ENCODE peak calls at places on chromosomes 1 and 21, in seven cellular contexts. One of them, this sample, is unnamed.

GRCh38 chr1:234140388-234140787 is 232.9 kb upstream of the COA6 start:
- DNase-seq in Calu3: no peak
- DNase-seq in uterus: no peak
- DNase-seq in GM12865: no peak
- DNase-seq in fibroblast of lung: no peak
- DNase-seq in CD8-positive, alpha-beta T cell: no peak
- DNase-seq in retinal pigment epithelial cell: no peak
- DNase-seq in this sample: no peak

GRCh38 chr1:243475966-243476365 is 220.1 kb downstream of the SDCCAG8 start:
- DNase-seq in Calu3: no peak
- DNase-seq in CD8-positive, alpha-beta T cell: no peak
- DNase-seq in uterus: no peak
- DNase-seq in retinal pigment epithelial cell: no peak
- DNase-seq in GM12865: no peak
- DNase-seq in fibroblast of lung: peak
- DNase-seq in this sample: no peak

GRCh38 chr1:196403803-196404690 is 204.2 kb downstream of the KCNT2 start:
- DNase-seq in retinal pigment epithelial cell: peak
- DNase-seq in Calu3: no peak
- DNase-seq in CD8-positive, alpha-beta T cell: no peak
- DNase-seq in uterus: no peak
- DNase-seq in fibroblast of lung: no peak
- DNase-seq in GM12865: no peak
- DNase-seq in this sample: no peak

GRCh38 chr1:30335389-30335996 is 387.9 kb downstream of the MATN1 start:
- DNase-seq in retinal pigment epithelial cell: no peak
- DNase-seq in GM12865: no peak
- DNase-seq in fibroblast of lung: no peak
- DNase-seq in CD8-positive, alpha-beta T cell: no peak
- DNase-seq in uterus: no peak
- DNase-seq in Calu3: no peak
- DNase-seq in this sample: no peak

GRCh38 chr1:239368436-239369109 is 17.8 kb upstream of the CHRM3 start:
- DNase-seq in GM12865: no peak
- DNase-seq in Calu3: peak
- DNase-seq in CD8-positive, alpha-beta T cell: no peak
- DNase-seq in retinal pigment epithelial cell: no peak
- DNase-seq in uterus: no peak
- DNase-seq in fibroblast of lung: no peak
- DNase-seq in this sample: no peak

GRCh38 chr1:228263636-228264035 is 55.8 kb downstream of the OBSCN start:
- DNase-seq in uterus: no peak
- DNase-seq in Calu3: no peak
- DNase-seq in retinal pigment epithelial cell: no peak
- DNase-seq in GM12865: no peak
- DNase-seq in fibroblast of lung: no peak
- DNase-seq in CD8-positive, alpha-beta T cell: no peak
- DNase-seq in this sample: no peak

GRCh38 chr1:206037521-206037920 is 13.8 kb upstream of the CTSE start:
- DNase-seq in fibroblast of lung: no peak
- DNase-seq in CD8-positive, alpha-beta T cell: no peak
- DNase-seq in GM12865: no peak
- DNase-seq in retinal pigment epithelial cell: no peak
- DNase-seq in Calu3: no peak
- DNase-seq in uterus: no peak
- DNase-seq in this sample: no peak

GRCh38 chr1:8663915-8664331 is 153.5 kb downstream of the RERE start:
- DNase-seq in retinal pigment epithelial cell: no peak
- DNase-seq in Calu3: peak
- DNase-seq in CD8-positive, alpha-beta T cell: no peak
- DNase-seq in fibroblast of lung: peak
- DNase-seq in GM12865: peak
- DNase-seq in uterus: peak
- DNase-seq in this sample: no peak

GRCh38 chr1:58592521-58593134 is 15.6 kb upstream of the TACSTD2 start:
- DNase-seq in retinal pigment epithelial cell: peak
- DNase-seq in Calu3: peak
- DNase-seq in GM12865: no peak
- DNase-seq in CD8-positive, alpha-beta T cell: no peak
- DNase-seq in fibroblast of lung: peak
- DNase-seq in uterus: peak
- DNase-seq in this sample: peak

GRCh38 chr1:25484096-25484495 is 53.4 kb downstream of the MACO1 start:
- DNase-seq in retinal pigment epithelial cell: no peak
- DNase-seq in CD8-positive, alpha-beta T cell: no peak
- DNase-seq in GM12865: no peak
- DNase-seq in Calu3: no peak
- DNase-seq in uterus: peak
- DNase-seq in fibroblast of lung: no peak
- DNase-seq in this sample: no peak

GRCh38 chr1:25971044-25971881 is 26.6 kb downstream of the PAFAH2 start:
- DNase-seq in uterus: no peak
- DNase-seq in fibroblast of lung: no peak
- DNase-seq in retinal pigment epithelial cell: no peak
- DNase-seq in Calu3: no peak
- DNase-seq in CD8-positive, alpha-beta T cell: no peak
- DNase-seq in GM12865: peak
- DNase-seq in this sample: no peak

GRCh38 chr1:27521336-27522147 is 31.6 kb upstream of the WASF2 start:
- DNase-seq in retinal pigment epithelial cell: no peak
- DNase-seq in CD8-positive, alpha-beta T cell: peak
- DNase-seq in Calu3: no peak
- DNase-seq in GM12865: no peak
- DNase-seq in fibroblast of lung: no peak
- DNase-seq in uterus: no peak
- DNase-seq in this sample: no peak

GRCh38 chr1:44827197-44828002 is 15.7 kb downstream of the PTCH2 start:
- DNase-seq in uterus: no peak
- DNase-seq in retinal pigment epithelial cell: no peak
- DNase-seq in Calu3: no peak
- DNase-seq in GM12865: no peak
- DNase-seq in CD8-positive, alpha-beta T cell: no peak
- DNase-seq in fibroblast of lung: no peak
- DNase-seq in this sample: no peak
- TF ChIP-seq CTCF in uterus: no peak
- TF ChIP-seq CTCF in retinal pigment epithelial cell: no peak
- TF ChIP-seq CTCF in Calu3: no peak
- TF ChIP-seq CTCF in GM12865: peak
- TF ChIP-seq CTCF in CD8-positive, alpha-beta T cell: no peak
- TF ChIP-seq CTCF in fibroblast of lung: no peak
- TF ChIP-seq CTCF in this sample: no peak

GRCh38 chr1:201543871-201544521 is 5.1 kb downstream of the NAV1 start:
- DNase-seq in uterus: no peak
- DNase-seq in fibroblast of lung: no peak
- DNase-seq in Calu3: no peak
- DNase-seq in GM12865: no peak
- DNase-seq in CD8-positive, alpha-beta T cell: no peak
- DNase-seq in retinal pigment epithelial cell: no peak
- DNase-seq in this sample: no peak
- TF ChIP-seq CTCF in uterus: no peak
- TF ChIP-seq CTCF in fibroblast of lung: no peak
- TF ChIP-seq CTCF in Calu3: no peak
- TF ChIP-seq CTCF in GM12865: no peak
- TF ChIP-seq CTCF in CD8-positive, alpha-beta T cell: no peak
- TF ChIP-seq CTCF in retinal pigment epithelial cell: no peak
- TF ChIP-seq CTCF in this sample: no peak

GRCh38 chr1:207581496-207582168 is 63.3 kb upstream of the CR1L start:
- DNase-seq in CD8-positive, alpha-beta T cell: no peak
- DNase-seq in GM12865: no peak
- DNase-seq in uterus: no peak
- DNase-seq in fibroblast of lung: no peak
- DNase-seq in Calu3: no peak
- DNase-seq in retinal pigment epithelial cell: no peak
- DNase-seq in this sample: no peak

GRCh38 chr1:207578796-207579435 is 66.0 kb upstream of the CR1L start:
- DNase-seq in Calu3: no peak
- DNase-seq in uterus: no peak
- DNase-seq in GM12865: no peak
- DNase-seq in fibroblast of lung: no peak
- DNase-seq in retinal pigment epithelial cell: no peak
- DNase-seq in CD8-positive, alpha-beta T cell: no peak
- DNase-seq in this sample: no peak

DNA sequence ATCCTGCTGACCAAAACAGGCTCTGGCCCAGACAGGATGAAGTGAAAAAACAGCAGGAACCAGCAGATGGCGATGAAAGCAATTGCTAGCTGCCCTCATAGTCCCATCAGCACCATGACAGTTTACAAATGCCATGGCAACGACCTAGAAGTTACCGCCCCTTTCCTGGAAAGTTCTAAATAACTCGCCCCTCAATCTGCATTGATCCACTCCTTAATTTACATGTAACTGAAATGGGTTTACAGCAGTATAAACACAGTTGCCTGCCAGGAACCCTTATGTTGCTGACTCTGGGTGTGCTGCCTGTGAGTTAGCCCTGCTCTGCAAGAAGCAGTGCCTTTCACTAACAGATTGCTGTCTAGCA is 65.5 kb upstream of the CR1L start:
- DNase-seq in retinal pigment epithelial cell: peak
- DNase-seq in Calu3: peak
- DNase-seq in CD8-positive, alpha-beta T cell: no peak
- DNase-seq in fibroblast of lung: peak
- DNase-seq in uterus: no peak
- DNase-seq in GM12865: peak
- DNase-seq in this sample: no peak
- TF ChIP-seq CTCF in retinal pigment epithelial cell: peak
- TF ChIP-seq CTCF in Calu3: peak
- TF ChIP-seq CTCF in CD8-positive, alpha-beta T cell: no peak
- TF ChIP-seq CTCF in fibroblast of lung: peak
- TF ChIP-seq CTCF in uterus: peak
- TF ChIP-seq CTCF in GM12865: peak
- TF ChIP-seq CTCF in this sample: peak

DNA sequence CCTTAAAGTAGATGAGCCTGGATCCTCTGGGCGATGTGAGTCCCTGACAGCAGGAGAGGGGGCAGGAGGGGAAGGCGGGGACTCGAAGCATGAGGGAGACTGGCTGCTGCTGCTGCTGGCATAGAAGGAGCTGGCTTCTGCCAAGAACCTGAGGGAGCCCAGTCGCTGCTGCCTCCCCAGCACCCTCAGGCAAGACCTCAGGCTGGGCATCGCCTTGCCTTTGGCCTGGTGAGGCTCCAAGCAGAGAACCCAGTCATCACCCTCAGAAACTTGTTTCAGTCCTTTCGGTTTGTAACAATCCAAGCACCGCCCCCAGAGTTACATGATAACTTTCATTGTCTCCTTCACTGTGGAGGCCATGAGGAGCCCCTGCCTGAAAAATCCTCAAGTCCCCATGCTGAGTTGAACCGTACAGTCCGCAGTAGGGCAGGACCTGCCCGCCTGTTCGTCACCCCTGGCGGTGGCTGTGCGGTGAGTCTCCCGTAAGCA is 38.8 kb downstream of the POFUT2 start:
- DNase-seq in retinal pigment epithelial cell: no peak
- DNase-seq in Calu3: no peak
- DNase-seq in uterus: no peak
- DNase-seq in CD8-positive, alpha-beta T cell: no peak
- DNase-seq in GM12865: no peak
- DNase-seq in fibroblast of lung: peak
- DNase-seq in this sample: no peak
- TF ChIP-seq CTCF in retinal pigment epithelial cell: no peak
- TF ChIP-seq CTCF in Calu3: no peak
- TF ChIP-seq CTCF in uterus: no peak
- TF ChIP-seq CTCF in CD8-positive, alpha-beta T cell: no peak
- TF ChIP-seq CTCF in GM12865: no peak
- TF ChIP-seq CTCF in fibroblast of lung: peak
- TF ChIP-seq CTCF in this sample: no peak

GRCh38 chr21:35050348-35051286 is 1.5 kb upstream of the RUNX1 start:
- DNase-seq in uterus: no peak
- DNase-seq in CD8-positive, alpha-beta T cell: no peak
- DNase-seq in fibroblast of lung: no peak
- DNase-seq in Calu3: no peak
- DNase-seq in retinal pigment epithelial cell: no peak
- DNase-seq in GM12865: peak
- DNase-seq in this sample: no peak

GRCh38 chr21:35048706-35049617 is at the start of gene RUNX1:
- DNase-seq in retinal pigment epithelial cell: no peak
- DNase-seq in GM12865: peak
- DNase-seq in fibroblast of lung: peak
- DNase-seq in CD8-positive, alpha-beta T cell: peak
- DNase-seq in Calu3: no peak
- DNase-seq in uterus: no peak
- DNase-seq in this sample: peak

GRCh38 chr21:35053356-35054096 is 4.4 kb upstream of the RUNX1 start:
- DNase-seq in fibroblast of lung: no peak
- DNase-seq in uterus: no peak
- DNase-seq in Calu3: no peak
- DNase-seq in CD8-positive, alpha-beta T cell: no peak
- DNase-seq in GM12865: no peak
- DNase-seq in retinal pigment epithelial cell: no peak
- DNase-seq in this sample: no peak

GRCh38 chr21:35052786-35053185 is 3.7 kb upstream of the RUNX1 start:
- DNase-seq in GM12865: no peak
- DNase-seq in uterus: no peak
- DNase-seq in fibroblast of lung: no peak
- DNase-seq in Calu3: no peak
- DNase-seq in retinal pigment epithelial cell: no peak
- DNase-seq in CD8-positive, alpha-beta T cell: no peak
- DNase-seq in this sample: no peak

GRCh38 chr21:35051287-35051818 is 2.3 kb upstream of the RUNX1 start:
- DNase-seq in CD8-positive, alpha-beta T cell: peak
- DNase-seq in Calu3: peak
- DNase-seq in uterus: peak
- DNase-seq in GM12865: peak
- DNase-seq in retinal pigment epithelial cell: peak
- DNase-seq in fibroblast of lung: peak
- DNase-seq in this sample: no peak
- TF ChIP-seq CTCF in CD8-positive, alpha-beta T cell: peak
- TF ChIP-seq CTCF in Calu3: peak
- TF ChIP-seq CTCF in uterus: no peak
- TF ChIP-seq CTCF in GM12865: peak
- TF ChIP-seq CTCF in retinal pigment epithelial cell: peak
- TF ChIP-seq CTCF in fibroblast of lung: peak
- TF ChIP-seq CTCF in this sample: peak

This sample was measured in kidney epithelial cell.